ENCODE peak calls at places on chromosomes 1 and 21, in four cellular contexts. One of them, this sample, is unnamed.

GRCh38 chr1:178599745-178600144 is 86.8 kb downstream of the TEX35 start:
- DNase-seq in heart right ventricle: no peak
- DNase-seq in mesenchymal stem cell: no peak
- DNase-seq in DND-41: peak; percentile 5
- DNase-seq in this sample: no peak

GRCh38 chr1:43368646-43369020 is 822 bp upstream of the ELOVL1 start:
- DNase-seq in DND-41: no peak
- DNase-seq in mesenchymal stem cell: no peak
- DNase-seq in heart right ventricle: no peak
- DNase-seq in this sample: no peak

GRCh38 chr1:156176610-156177210 is 17.2 kb upstream of the SLC25A44 start:
- DNase-seq in DND-41: no peak
- DNase-seq in mesenchymal stem cell: no peak
- DNase-seq in heart right ventricle: no peak
- DNase-seq in this sample: no peak

GRCh38 chr1:233613252-233614172 is at the start of gene KCNK1:
- DNase-seq in DND-41: no peak
- DNase-seq in mesenchymal stem cell: peak; percentile 40
- DNase-seq in heart right ventricle: peak; percentile 59
- DNase-seq in this sample: no peak

GRCh38 chr1:177137814-177138213 is 26.7 kb downstream of the ASTN1 start:
- DNase-seq in DND-41: no peak
- DNase-seq in heart right ventricle: no peak
- DNase-seq in mesenchymal stem cell: no peak
- DNase-seq in this sample: no peak

GRCh38 chr1:147712605-147713004 is 42.3 kb upstream of the ACP6 start:
- DNase-seq in mesenchymal stem cell: no peak
- DNase-seq in DND-41: no peak
- DNase-seq in heart right ventricle: no peak
- DNase-seq in this sample: no peak

GRCh38 chr1:178091986-178092745 is 1.7 kb upstream of the RASAL2 start:
- DNase-seq in DND-41: no peak
- DNase-seq in heart right ventricle: no peak
- DNase-seq in mesenchymal stem cell: peak; percentile 27
- DNase-seq in this sample: no peak

GRCh38 chr1:211511947-211512346 is 20.0 kb upstream of the RD3 start:
- DNase-seq in mesenchymal stem cell: no peak
- DNase-seq in DND-41: no peak
- DNase-seq in heart right ventricle: no peak
- DNase-seq in this sample: no peak

GRCh38 chr1:114092118-114092517 is 61.6 kb downstream of the SYT6 start:
- DNase-seq in DND-41: no peak
- DNase-seq in mesenchymal stem cell: no peak
- DNase-seq in heart right ventricle: no peak
- DNase-seq in this sample: no peak

GRCh38 chr1:203317429-203318228 is 12.3 kb downstream of the BTG2 start:
- DNase-seq in heart right ventricle: no peak
- DNase-seq in DND-41: no peak
- DNase-seq in mesenchymal stem cell: no peak
- DNase-seq in this sample: no peak

GRCh38 chr1:46133181-46133658 is 791 bp upstream of the PIK3R3 start:
- DNase-seq in mesenchymal stem cell: no peak
- DNase-seq in DND-41: no peak
- DNase-seq in heart right ventricle: peak; percentile 78
- DNase-seq in this sample: peak; percentile 7

GRCh38 chr1:92538413-92539061 is 51.8 kb upstream of the GFI1 start:
- DNase-seq in DND-41: no peak
- DNase-seq in mesenchymal stem cell: peak; percentile 29
- DNase-seq in heart right ventricle: no peak
- DNase-seq in this sample: no peak

GRCh38 chr1:156114919-156115513 is 505 bp downstream of the LMNA start:
- DNase-seq in DND-41: no peak
- DNase-seq in mesenchymal stem cell: no peak
- DNase-seq in heart right ventricle: no peak
- DNase-seq in this sample: no peak

GRCh38 chr21:42125571-42126544 is 54.7 kb downstream of the UMODL1 start:
- DNase-seq in mesenchymal stem cell: peak; percentile 30
- DNase-seq in DND-41: peak; percentile 84
- DNase-seq in heart right ventricle: no peak
- DNase-seq in this sample: no peak

GRCh38 chr21:14548751-14549150 is 2.6 kb upstream of the SAMSN1 start:
- DNase-seq in heart right ventricle: no peak
- DNase-seq in DND-41: no peak
- DNase-seq in mesenchymal stem cell: no peak
- DNase-seq in this sample: no peak

GRCh38 chr1:225953315-225953714 is 12.3 kb upstream of the LEFTY2 start:
- DNase-seq in heart right ventricle: no peak
- DNase-seq in DND-41: no peak
- DNase-seq in mesenchymal stem cell: no peak
- DNase-seq in this sample: no peak

GRCh38 chr1:241615043-241615974 is 24.9 kb downstream of the CHML start:
- DNase-seq in DND-41: no peak
- DNase-seq in mesenchymal stem cell: no peak
- DNase-seq in heart right ventricle: no peak
- DNase-seq in this sample: no peak

GRCh38 chr21:29231781-29232548 is 66.8 kb upstream of the BACH1 start:
- DNase-seq in DND-41: no peak
- DNase-seq in mesenchymal stem cell: no peak
- DNase-seq in heart right ventricle: no peak
- DNase-seq in this sample: no peak

GRCh38 chr1:8122477-8123407 is 96.6 kb upstream of the ERRFI1 start:
- DNase-seq in heart right ventricle: no peak
- DNase-seq in mesenchymal stem cell: peak; percentile 97
- DNase-seq in DND-41: no peak
- DNase-seq in this sample: no peak

GRCh38 chr1:170663441-170664282 is at the start of gene PRRX1:
- DNase-seq in heart right ventricle: peak; percentile 40
- DNase-seq in DND-41: no peak
- DNase-seq in mesenchymal stem cell: no peak
- DNase-seq in this sample: no peak

GRCh38 chr1:231058416-231059109 is 18.5 kb upstream of the FAM89A start:
- DNase-seq in mesenchymal stem cell: no peak
- DNase-seq in DND-41: no peak
- DNase-seq in heart right ventricle: no peak
- DNase-seq in this sample: no peak

GRCh38 chr1:149896589-149896988 is 2.8 kb upstream of the BOLA1 start:
- DNase-seq in DND-41: no peak
- DNase-seq in mesenchymal stem cell: no peak
- DNase-seq in heart right ventricle: no peak
- DNase-seq in this sample: no peak

GRCh38 chr1:217244946-217245345 is 385.9 kb downstream of the GPATCH2 start:
- DNase-seq in heart right ventricle: no peak
- DNase-seq in DND-41: no peak
- DNase-seq in mesenchymal stem cell: no peak
- DNase-seq in this sample: no peak

GRCh38 chr1:1771096-1771495 is 7.2 kb downstream of the NADK start:
- DNase-seq in mesenchymal stem cell: no peak
- DNase-seq in heart right ventricle: no peak
- DNase-seq in DND-41: no peak
- DNase-seq in this sample: no peak

GRCh38 chr1:25140073-25140797 is 92.1 kb downstream of the SYF2 start:
- DNase-seq in mesenchymal stem cell: no peak
- DNase-seq in heart right ventricle: no peak
- DNase-seq in DND-41: peak; percentile 71
- DNase-seq in this sample: no peak

GRCh38 chr1:98046031-98046641 is 125.3 kb upstream of the DPYD start:
- DNase-seq in heart right ventricle: no peak
- DNase-seq in mesenchymal stem cell: peak; percentile 51
- DNase-seq in DND-41: peak; percentile 31
- DNase-seq in this sample: no peak
- H3K4me3 ChIP-seq in heart right ventricle: peak overlapping the region; percentile 51
- H3K4me3 ChIP-seq in mesenchymal stem cell: peak overlapping the region; percentile 87
- H3K4me3 ChIP-seq in DND-41: peak overlapping the region; percentile 27
- H3K4me3 ChIP-seq in this sample: no peak overlapping the region

DNA sequence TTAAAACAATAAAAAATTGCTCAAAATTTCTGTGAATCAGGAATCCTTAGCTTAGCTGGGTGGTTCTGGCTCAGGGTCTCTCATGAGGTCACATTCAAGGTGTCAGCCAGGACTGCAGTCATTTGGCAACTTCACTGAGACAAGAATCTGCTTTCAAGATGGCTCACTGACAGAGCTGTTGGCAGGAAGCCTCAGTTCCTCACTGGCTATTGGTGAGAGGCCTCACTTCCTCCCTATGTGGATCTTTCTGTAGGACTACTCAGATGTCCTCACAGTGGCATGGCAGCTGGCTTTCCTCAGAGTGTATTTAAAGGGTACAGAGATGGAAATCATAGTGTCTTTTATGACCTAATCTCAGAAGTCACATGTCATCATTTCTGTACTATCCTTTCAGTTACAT is 785.7 kb downstream of the ADGRL2 start:
- DNase-seq in DND-41: no peak
- DNase-seq in mesenchymal stem cell: no peak
- DNase-seq in heart right ventricle: peak; percentile 14
- DNase-seq in this sample: no peak
- H3K27ac ChIP-seq in DND-41: no peak overlapping the region
- H3K27ac ChIP-seq in mesenchymal stem cell: no peak overlapping the region
- H3K27ac ChIP-seq in heart right ventricle: no peak overlapping the region
- H3K27ac ChIP-seq in this sample: no peak overlapping the region

DNA sequence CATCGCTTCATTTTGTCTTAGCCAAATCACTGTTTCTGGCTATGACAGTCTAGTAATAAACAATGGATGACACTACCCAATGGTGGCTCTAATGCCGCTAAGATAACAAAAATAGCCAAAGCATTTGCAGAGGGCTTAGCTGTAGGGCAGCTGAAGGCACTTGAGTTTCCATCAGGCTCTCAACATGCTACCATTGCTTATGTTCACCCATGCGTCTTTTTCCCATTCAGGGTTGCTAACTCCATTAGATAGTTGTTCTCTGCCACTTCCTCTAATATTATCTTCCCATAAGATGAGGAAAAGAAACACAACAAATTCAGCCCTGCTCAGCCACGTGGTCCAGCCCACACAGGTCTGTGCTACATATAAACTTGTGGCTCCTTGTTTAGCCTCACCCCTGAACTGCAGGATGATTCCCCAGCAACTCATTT is 159.6 kb downstream of the TOMM20 start:
- DNase-seq in heart right ventricle: no peak
- DNase-seq in mesenchymal stem cell: no peak
- DNase-seq in DND-41: no peak
- DNase-seq in this sample: no peak
- H3K4me3 ChIP-seq in heart right ventricle: no peak overlapping the region
- H3K4me3 ChIP-seq in mesenchymal stem cell: no peak overlapping the region
- H3K4me3 ChIP-seq in DND-41: no peak overlapping the region
- H3K4me3 ChIP-seq in this sample: no peak overlapping the region

GRCh38 chr1:77536813-77537212 is 145.6 kb downstream of the ZZZ3 start:
- DNase-seq in mesenchymal stem cell: peak; percentile 87
- DNase-seq in heart right ventricle: no peak
- DNase-seq in DND-41: no peak
- DNase-seq in this sample: no peak
- H3K27ac ChIP-seq in mesenchymal stem cell: peak overlapping the region; percentile 99
- H3K27ac ChIP-seq in heart right ventricle: no peak overlapping the region
- H3K27ac ChIP-seq in DND-41: no peak overlapping the region
- H3K27ac ChIP-seq in this sample: no peak overlapping the region

DNA sequence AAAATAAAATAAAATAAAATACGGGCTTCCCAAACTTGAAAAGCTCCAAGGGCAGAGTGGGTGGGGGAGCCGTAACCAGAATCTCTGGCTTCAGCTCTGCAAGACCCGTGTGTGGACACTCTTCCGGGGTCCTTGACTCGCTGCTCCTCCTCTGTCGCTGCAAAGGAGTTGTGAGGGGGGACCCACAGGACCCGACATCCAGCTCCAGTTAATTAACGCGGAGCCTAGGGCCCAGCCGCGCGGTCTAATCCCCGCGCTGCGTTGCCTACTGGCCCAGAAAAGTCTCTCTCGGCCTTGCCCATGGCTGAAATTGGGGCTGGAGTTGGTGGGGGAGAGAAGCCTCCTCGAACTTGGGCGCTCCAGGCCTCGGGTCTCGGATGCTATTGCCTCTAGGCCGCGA is 1.8 kb downstream of the LMX1A start:
- DNase-seq in heart right ventricle: no peak
- DNase-seq in mesenchymal stem cell: no peak
- DNase-seq in DND-41: no peak
- DNase-seq in this sample: no peak
- H3K4me3 ChIP-seq in heart right ventricle: no peak overlapping the region
- H3K4me3 ChIP-seq in mesenchymal stem cell: no peak overlapping the region
- H3K4me3 ChIP-seq in DND-41: no peak overlapping the region
- H3K4me3 ChIP-seq in this sample: no peak overlapping the region

DNA sequence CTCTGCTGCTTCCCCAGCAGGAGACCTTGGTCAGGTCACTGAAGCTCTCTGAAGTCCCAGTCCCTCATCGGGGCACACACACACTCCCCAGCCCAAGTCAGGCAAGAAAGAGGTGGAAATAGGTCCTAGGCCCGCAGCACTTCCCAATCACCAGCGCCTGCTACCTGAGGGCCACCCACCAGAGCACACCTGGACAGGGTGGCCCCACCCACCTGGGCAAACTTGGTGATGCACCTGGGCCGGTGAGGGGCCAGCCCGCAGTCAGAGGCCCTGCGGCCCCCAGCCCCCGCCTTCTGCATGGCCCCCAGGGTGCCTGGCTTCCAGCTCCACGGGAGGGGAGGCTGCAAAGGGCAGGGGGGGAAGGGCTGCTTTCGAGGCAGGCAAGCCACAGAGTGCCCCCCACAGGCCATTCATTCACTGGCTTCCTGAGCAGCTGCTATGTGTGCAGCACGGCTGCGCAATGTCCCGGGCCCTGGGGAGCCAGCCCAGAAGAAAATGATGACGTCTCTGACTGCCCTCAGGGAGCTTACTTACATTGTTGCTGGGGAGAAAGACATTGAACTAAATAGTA is 4.7 kb downstream of the SH2D5 start:
- DNase-seq in heart right ventricle: no peak
- DNase-seq in DND-41: no peak
- DNase-seq in mesenchymal stem cell: no peak
- DNase-seq in this sample: no peak
- H3K27ac ChIP-seq in heart right ventricle: no peak overlapping the region
- H3K27ac ChIP-seq in DND-41: no peak overlapping the region
- H3K27ac ChIP-seq in mesenchymal stem cell: no peak overlapping the region
- H3K27ac ChIP-seq in this sample: no peak overlapping the region

DNA sequence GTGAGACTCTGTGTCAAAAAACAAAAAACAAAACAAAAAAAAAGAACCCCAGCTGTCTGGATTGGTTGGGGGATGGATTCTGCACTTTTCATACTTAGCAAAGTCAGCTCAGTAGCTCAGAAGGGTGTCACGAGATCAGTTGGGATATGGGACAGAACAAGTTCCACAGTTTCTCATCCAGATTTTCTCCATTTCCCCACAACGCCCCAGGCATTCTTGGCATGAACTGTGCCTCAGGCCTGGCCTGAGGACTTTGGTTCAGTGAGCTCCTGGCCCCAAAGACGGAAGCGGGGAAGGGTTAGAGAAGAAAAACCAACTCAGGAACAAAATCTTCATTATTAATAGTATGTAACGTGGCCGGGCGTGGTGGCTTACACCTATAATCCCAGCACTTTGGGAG is 1.9 kb downstream of the AKR7A2 start:
- DNase-seq in mesenchymal stem cell: no peak
- DNase-seq in heart right ventricle: no peak
- DNase-seq in DND-41: no peak
- DNase-seq in this sample: no peak
- H3K4me3 ChIP-seq in mesenchymal stem cell: no peak overlapping the region
- H3K4me3 ChIP-seq in heart right ventricle: no peak overlapping the region
- H3K4me3 ChIP-seq in DND-41: no peak overlapping the region
- H3K4me3 ChIP-seq in this sample: no peak overlapping the region

This sample was measured in naive thymus-derived CD4-positive, alpha-beta T cell.